ENCODE peak calls at places on chromosomes 16 and 17, in seven cellular contexts. One of them, this sample, is unnamed.

GRCh38 chr17:63290784-63291183 is 155.3 kb downstream of the CYB561 start:
- DNase-seq in T-helper 17 cell: no peak
- DNase-seq in progenitor cell of endocrine pancreas: no peak
- DNase-seq in HTR-8/SVneo: no peak
- DNase-seq in A549: no peak
- DNase-seq in foreskin fibroblast: no peak
- DNase-seq in activated CD4-positive, alpha-beta T cell treated with anti-CD3 and anti-CD28 coated beads for 36 hours: no peak
- DNase-seq in this sample: no peak

GRCh38 chr16:20846030-20846429 is 39.7 kb downstream of the REXO5 start:
- DNase-seq in progenitor cell of endocrine pancreas: no peak
- DNase-seq in A549: no peak
- DNase-seq in T-helper 17 cell: no peak
- DNase-seq in HTR-8/SVneo: no peak
- DNase-seq in foreskin fibroblast: no peak
- DNase-seq in activated CD4-positive, alpha-beta T cell treated with anti-CD3 and anti-CD28 coated beads for 36 hours: no peak
- DNase-seq in this sample: no peak

GRCh38 chr17:78923660-78924453 is 1.3 kb downstream of the TIMP2 start:
- DNase-seq in T-helper 17 cell: peak
- DNase-seq in activated CD4-positive, alpha-beta T cell treated with anti-CD3 and anti-CD28 coated beads for 36 hours: peak
- DNase-seq in A549: peak
- DNase-seq in foreskin fibroblast: no peak
- DNase-seq in HTR-8/SVneo: no peak
- DNase-seq in progenitor cell of endocrine pancreas: peak
- DNase-seq in this sample: peak

GRCh38 chr17:37676115-37676925 is 33.1 kb upstream of the DDX52 start:
- DNase-seq in foreskin fibroblast: peak
- DNase-seq in HTR-8/SVneo: peak
- DNase-seq in A549: no peak
- DNase-seq in activated CD4-positive, alpha-beta T cell treated with anti-CD3 and anti-CD28 coated beads for 36 hours: no peak
- DNase-seq in progenitor cell of endocrine pancreas: no peak
- DNase-seq in T-helper 17 cell: no peak
- DNase-seq in this sample: no peak

GRCh38 chr17:685006-685405 is 29.6 kb downstream of the VPS53 start:
- DNase-seq in T-helper 17 cell: no peak
- DNase-seq in A549: no peak
- DNase-seq in progenitor cell of endocrine pancreas: no peak
- DNase-seq in activated CD4-positive, alpha-beta T cell treated with anti-CD3 and anti-CD28 coated beads for 36 hours: no peak
- DNase-seq in foreskin fibroblast: no peak
- DNase-seq in HTR-8/SVneo: no peak
- DNase-seq in this sample: no peak

GRCh38 chr17:35082073-35082657 is 18.7 kb upstream of the RFFL start:
- DNase-seq in progenitor cell of endocrine pancreas: no peak
- DNase-seq in foreskin fibroblast: peak
- DNase-seq in T-helper 17 cell: no peak
- DNase-seq in HTR-8/SVneo: peak
- DNase-seq in activated CD4-positive, alpha-beta T cell treated with anti-CD3 and anti-CD28 coated beads for 36 hours: no peak
- DNase-seq in A549: no peak
- DNase-seq in this sample: no peak

GRCh38 chr17:45847101-45847500 is 2.4 kb downstream of the SPPL2C start:
- DNase-seq in A549: no peak
- DNase-seq in T-helper 17 cell: no peak
- DNase-seq in progenitor cell of endocrine pancreas: no peak
- DNase-seq in HTR-8/SVneo: no peak
- DNase-seq in activated CD4-positive, alpha-beta T cell treated with anti-CD3 and anti-CD28 coated beads for 36 hours: no peak
- DNase-seq in foreskin fibroblast: no peak
- DNase-seq in this sample: no peak

GRCh38 chr17:44451832-44452231 is 51.4 kb downstream of the GPATCH8 start:
- DNase-seq in HTR-8/SVneo: no peak
- DNase-seq in activated CD4-positive, alpha-beta T cell treated with anti-CD3 and anti-CD28 coated beads for 36 hours: no peak
- DNase-seq in T-helper 17 cell: no peak
- DNase-seq in progenitor cell of endocrine pancreas: no peak
- DNase-seq in foreskin fibroblast: no peak
- DNase-seq in A549: no peak
- DNase-seq in this sample: no peak

GRCh38 chr17:10798332-10798749 is 5.6 kb downstream of the TMEM238L start:
- DNase-seq in HTR-8/SVneo: no peak
- DNase-seq in activated CD4-positive, alpha-beta T cell treated with anti-CD3 and anti-CD28 coated beads for 36 hours: no peak
- DNase-seq in T-helper 17 cell: no peak
- DNase-seq in foreskin fibroblast: no peak
- DNase-seq in progenitor cell of endocrine pancreas: no peak
- DNase-seq in A549: no peak
- DNase-seq in this sample: no peak

GRCh38 chr17:31538080-31538762 is 146.7 kb downstream of the RAB11FIP4 start:
- DNase-seq in foreskin fibroblast: no peak
- DNase-seq in HTR-8/SVneo: no peak
- DNase-seq in A549: no peak
- DNase-seq in progenitor cell of endocrine pancreas: no peak
- DNase-seq in T-helper 17 cell: no peak
- DNase-seq in activated CD4-positive, alpha-beta T cell treated with anti-CD3 and anti-CD28 coated beads for 36 hours: no peak
- DNase-seq in this sample: no peak

GRCh38 chr16:20966746-20967145 is 66.2 kb downstream of the LYRM1 start:
- DNase-seq in T-helper 17 cell: no peak
- DNase-seq in HTR-8/SVneo: no peak
- DNase-seq in progenitor cell of endocrine pancreas: no peak
- DNase-seq in foreskin fibroblast: no peak
- DNase-seq in activated CD4-positive, alpha-beta T cell treated with anti-CD3 and anti-CD28 coated beads for 36 hours: no peak
- DNase-seq in A549: no peak
- DNase-seq in this sample: no peak

GRCh38 chr16:89742948-89743347 is 21.6 kb downstream of the ZNF276 start:
- DNase-seq in A549: no peak
- DNase-seq in progenitor cell of endocrine pancreas: no peak
- DNase-seq in T-helper 17 cell: no peak
- DNase-seq in activated CD4-positive, alpha-beta T cell treated with anti-CD3 and anti-CD28 coated beads for 36 hours: no peak
- DNase-seq in foreskin fibroblast: no peak
- DNase-seq in HTR-8/SVneo: no peak
- DNase-seq in this sample: no peak

GRCh38 chr16:3712830-3713476 is 4.4 kb downstream of the TRAP1 start:
- DNase-seq in T-helper 17 cell: no peak
- DNase-seq in HTR-8/SVneo: no peak
- DNase-seq in progenitor cell of endocrine pancreas: no peak
- DNase-seq in activated CD4-positive, alpha-beta T cell treated with anti-CD3 and anti-CD28 coated beads for 36 hours: no peak
- DNase-seq in foreskin fibroblast: no peak
- DNase-seq in A549: no peak
- DNase-seq in this sample: no peak

GRCh38 chr17:33021731-33022408 is 30.2 kb downstream of the SPACA3 start:
- DNase-seq in HTR-8/SVneo: no peak
- DNase-seq in foreskin fibroblast: no peak
- DNase-seq in A549: no peak
- DNase-seq in activated CD4-positive, alpha-beta T cell treated with anti-CD3 and anti-CD28 coated beads for 36 hours: no peak
- DNase-seq in progenitor cell of endocrine pancreas: no peak
- DNase-seq in T-helper 17 cell: no peak
- DNase-seq in this sample: no peak

GRCh38 chr17:63446218-63446980 is at the start of gene CYB561:
- DNase-seq in progenitor cell of endocrine pancreas: peak
- DNase-seq in T-helper 17 cell: peak
- DNase-seq in foreskin fibroblast: peak
- DNase-seq in activated CD4-positive, alpha-beta T cell treated with anti-CD3 and anti-CD28 coated beads for 36 hours: peak
- DNase-seq in A549: peak
- DNase-seq in HTR-8/SVneo: peak
- DNase-seq in this sample: peak

GRCh38 chr17:1434150-1434549 is 21.9 kb downstream of the CRK start:
- DNase-seq in T-helper 17 cell: no peak
- DNase-seq in progenitor cell of endocrine pancreas: no peak
- DNase-seq in A549: no peak
- DNase-seq in HTR-8/SVneo: no peak
- DNase-seq in foreskin fibroblast: no peak
- DNase-seq in activated CD4-positive, alpha-beta T cell treated with anti-CD3 and anti-CD28 coated beads for 36 hours: no peak
- DNase-seq in this sample: no peak

GRCh38 chr17:40168262-40168832 is 8.9 kb upstream of the RAPGEFL1 start:
- DNase-seq in A549: peak
- DNase-seq in HTR-8/SVneo: peak
- DNase-seq in T-helper 17 cell: no peak
- DNase-seq in foreskin fibroblast: no peak
- DNase-seq in progenitor cell of endocrine pancreas: no peak
- DNase-seq in activated CD4-positive, alpha-beta T cell treated with anti-CD3 and anti-CD28 coated beads for 36 hours: peak
- DNase-seq in this sample: peak

GRCh38 chr16:3861808-3862451 is 18.6 kb downstream of the CREBBP start:
- DNase-seq in T-helper 17 cell: no peak
- DNase-seq in activated CD4-positive, alpha-beta T cell treated with anti-CD3 and anti-CD28 coated beads for 36 hours: peak
- DNase-seq in HTR-8/SVneo: peak
- DNase-seq in A549: no peak
- DNase-seq in progenitor cell of endocrine pancreas: no peak
- DNase-seq in foreskin fibroblast: no peak
- DNase-seq in this sample: no peak

GRCh38 chr17:8904201-8904600 is 36.7 kb upstream of the PIK3R6 start:
- DNase-seq in progenitor cell of endocrine pancreas: no peak
- DNase-seq in HTR-8/SVneo: no peak
- DNase-seq in A549: no peak
- DNase-seq in activated CD4-positive, alpha-beta T cell treated with anti-CD3 and anti-CD28 coated beads for 36 hours: no peak
- DNase-seq in T-helper 17 cell: no peak
- DNase-seq in foreskin fibroblast: no peak
- DNase-seq in this sample: no peak

GRCh38 chr17:17147821-17148220 is 58.3 kb downstream of the PLD6 start:
- DNase-seq in HTR-8/SVneo: no peak
- DNase-seq in activated CD4-positive, alpha-beta T cell treated with anti-CD3 and anti-CD28 coated beads for 36 hours: no peak
- DNase-seq in T-helper 17 cell: no peak
- DNase-seq in foreskin fibroblast: peak
- DNase-seq in A549: no peak
- DNase-seq in progenitor cell of endocrine pancreas: no peak
- DNase-seq in this sample: no peak

GRCh38 chr16:50573947-50574751 is 26.0 kb downstream of the NKD1 start:
- DNase-seq in activated CD4-positive, alpha-beta T cell treated with anti-CD3 and anti-CD28 coated beads for 36 hours: no peak
- DNase-seq in HTR-8/SVneo: no peak
- DNase-seq in T-helper 17 cell: no peak
- DNase-seq in progenitor cell of endocrine pancreas: no peak
- DNase-seq in foreskin fibroblast: no peak
- DNase-seq in A549: no peak
- DNase-seq in this sample: peak

GRCh38 chr17:18156171-18156975 is 27.3 kb upstream of the ALKBH5 start:
- DNase-seq in activated CD4-positive, alpha-beta T cell treated with anti-CD3 and anti-CD28 coated beads for 36 hours: no peak
- DNase-seq in HTR-8/SVneo: no peak
- DNase-seq in foreskin fibroblast: no peak
- DNase-seq in progenitor cell of endocrine pancreas: no peak
- DNase-seq in A549: no peak
- DNase-seq in T-helper 17 cell: no peak
- DNase-seq in this sample: no peak

GRCh38 chr17:48542956-48543853 is 1.7 kb downstream of the HOXB2 start:
- DNase-seq in foreskin fibroblast: peak
- DNase-seq in activated CD4-positive, alpha-beta T cell treated with anti-CD3 and anti-CD28 coated beads for 36 hours: peak
- DNase-seq in HTR-8/SVneo: peak
- DNase-seq in A549: peak
- DNase-seq in T-helper 17 cell: peak
- DNase-seq in progenitor cell of endocrine pancreas: peak
- DNase-seq in this sample: peak

GRCh38 chr16:67708368-67708771 is 10.7 kb downstream of the GFOD2 start:
- DNase-seq in A549: no peak
- DNase-seq in foreskin fibroblast: peak
- DNase-seq in HTR-8/SVneo: no peak
- DNase-seq in activated CD4-positive, alpha-beta T cell treated with anti-CD3 and anti-CD28 coated beads for 36 hours: no peak
- DNase-seq in progenitor cell of endocrine pancreas: no peak
- DNase-seq in T-helper 17 cell: no peak
- DNase-seq in this sample: no peak

GRCh38 chr16:21628772-21629171 is 23.6 kb downstream of the IGSF6 start:
- DNase-seq in activated CD4-positive, alpha-beta T cell treated with anti-CD3 and anti-CD28 coated beads for 36 hours: no peak
- DNase-seq in foreskin fibroblast: peak
- DNase-seq in progenitor cell of endocrine pancreas: no peak
- DNase-seq in HTR-8/SVneo: no peak
- DNase-seq in A549: no peak
- DNase-seq in T-helper 17 cell: no peak
- DNase-seq in this sample: no peak

GRCh38 chr16:31148281-31148728 is 1.6 kb downstream of the PRSS36 start:
- DNase-seq in HTR-8/SVneo: no peak
- DNase-seq in T-helper 17 cell: no peak
- DNase-seq in foreskin fibroblast: no peak
- DNase-seq in A549: no peak
- DNase-seq in activated CD4-positive, alpha-beta T cell treated with anti-CD3 and anti-CD28 coated beads for 36 hours: peak
- DNase-seq in progenitor cell of endocrine pancreas: no peak
- DNase-seq in this sample: peak

GRCh38 chr17:83181991-83182619 is 102.7 kb downstream of the METRNL start:
- DNase-seq in progenitor cell of endocrine pancreas: no peak
- DNase-seq in foreskin fibroblast: no peak
- DNase-seq in activated CD4-positive, alpha-beta T cell treated with anti-CD3 and anti-CD28 coated beads for 36 hours: no peak
- DNase-seq in T-helper 17 cell: no peak
- DNase-seq in A549: no peak
- DNase-seq in HTR-8/SVneo: no peak
- DNase-seq in this sample: no peak

GRCh38 chr17:70961341-70961740 is 792.0 kb downstream of the KCNJ2 start:
- DNase-seq in foreskin fibroblast: no peak
- DNase-seq in HTR-8/SVneo: no peak
- DNase-seq in T-helper 17 cell: no peak
- DNase-seq in progenitor cell of endocrine pancreas: no peak
- DNase-seq in activated CD4-positive, alpha-beta T cell treated with anti-CD3 and anti-CD28 coated beads for 36 hours: no peak
- DNase-seq in A549: no peak
- DNase-seq in this sample: no peak

GRCh38 chr17:41498276-41498675 is 7.1 kb downstream of the KRT13 start:
- DNase-seq in A549: no peak
- DNase-seq in activated CD4-positive, alpha-beta T cell treated with anti-CD3 and anti-CD28 coated beads for 36 hours: no peak
- DNase-seq in HTR-8/SVneo: no peak
- DNase-seq in foreskin fibroblast: no peak
- DNase-seq in T-helper 17 cell: no peak
- DNase-seq in progenitor cell of endocrine pancreas: no peak
- DNase-seq in this sample: no peak

GRCh38 chr17:48970224-48970623 is 1.8 kb upstream of the GIP start:
- DNase-seq in foreskin fibroblast: no peak
- DNase-seq in HTR-8/SVneo: no peak
- DNase-seq in activated CD4-positive, alpha-beta T cell treated with anti-CD3 and anti-CD28 coated beads for 36 hours: no peak
- DNase-seq in A549: no peak
- DNase-seq in progenitor cell of endocrine pancreas: no peak
- DNase-seq in T-helper 17 cell: no peak
- DNase-seq in this sample: no peak

GRCh38 chr16:84281077-84281476 is 13.6 kb upstream of the WFDC1 start:
- DNase-seq in T-helper 17 cell: no peak
- DNase-seq in A549: no peak
- DNase-seq in activated CD4-positive, alpha-beta T cell treated with anti-CD3 and anti-CD28 coated beads for 36 hours: no peak
- DNase-seq in foreskin fibroblast: no peak
- DNase-seq in progenitor cell of endocrine pancreas: no peak
- DNase-seq in HTR-8/SVneo: peak
- DNase-seq in this sample: no peak

GRCh38 chr17:49018116-49018612 is 21.0 kb downstream of the IGF2BP1 start:
- DNase-seq in activated CD4-positive, alpha-beta T cell treated with anti-CD3 and anti-CD28 coated beads for 36 hours: no peak
- DNase-seq in foreskin fibroblast: no peak
- DNase-seq in T-helper 17 cell: no peak
- DNase-seq in HTR-8/SVneo: no peak
- DNase-seq in progenitor cell of endocrine pancreas: no peak
- DNase-seq in A549: no peak
- DNase-seq in this sample: no peak

GRCh38 chr17:78137392-78138203 is 7.0 kb downstream of the TMC8 start:
- DNase-seq in HTR-8/SVneo: no peak
- DNase-seq in A549: no peak
- DNase-seq in progenitor cell of endocrine pancreas: no peak
- DNase-seq in activated CD4-positive, alpha-beta T cell treated with anti-CD3 and anti-CD28 coated beads for 36 hours: peak
- DNase-seq in T-helper 17 cell: no peak
- DNase-seq in foreskin fibroblast: no peak
- DNase-seq in this sample: peak

GRCh38 chr16:27401768-27402568 is at the start of gene IL21R:
- DNase-seq in progenitor cell of endocrine pancreas: no peak
- DNase-seq in T-helper 17 cell: peak
- DNase-seq in activated CD4-positive, alpha-beta T cell treated with anti-CD3 and anti-CD28 coated beads for 36 hours: peak
- DNase-seq in A549: no peak
- DNase-seq in HTR-8/SVneo: no peak
- DNase-seq in foreskin fibroblast: peak
- DNase-seq in this sample: peak

This sample was measured in upper lobe of left lung.